ENCODE peak calls at places on chromosomes 2 and 18, in eight cellular contexts. One of them, this sample, is unnamed.

GRCh38 chr18:12036201-12036751 is 55.0 kb downstream of the IMPA2 start:
- DNase-seq in A549: no peak
- DNase-seq in BJ: no peak
- DNase-seq in hepatocyte: no peak
- DNase-seq in kidney epithelial cell: no peak
- DNase-seq in tibial artery: no peak
- DNase-seq in pancreas: peak; percentile 81
- DNase-seq in tibial nerve: no peak
- DNase-seq in this sample: no peak

GRCh38 chr2:2455151-2455550 is 124.1 kb upstream of the MYT1L start:
- DNase-seq in A549: no peak
- DNase-seq in BJ: no peak
- DNase-seq in hepatocyte: no peak
- DNase-seq in kidney epithelial cell: no peak
- DNase-seq in tibial artery: no peak
- DNase-seq in pancreas: no peak
- DNase-seq in tibial nerve: no peak
- DNase-seq in this sample: no peak

GRCh38 chr18:74050807-74051206 is 96.8 kb downstream of the FBXO15 start:
- DNase-seq in A549: no peak
- DNase-seq in BJ: no peak
- DNase-seq in hepatocyte: no peak
- DNase-seq in kidney epithelial cell: no peak
- DNase-seq in tibial artery: no peak
- DNase-seq in pancreas: no peak
- DNase-seq in tibial nerve: no peak
- DNase-seq in this sample: no peak

GRCh38 chr18:55489034-55489741 is 98.8 kb downstream of the TCF4 start:
- DNase-seq in A549: no peak
- DNase-seq in BJ: no peak
- DNase-seq in hepatocyte: no peak
- DNase-seq in kidney epithelial cell: no peak
- DNase-seq in tibial artery: no peak
- DNase-seq in pancreas: no peak
- DNase-seq in tibial nerve: no peak
- DNase-seq in this sample: no peak

GRCh38 chr2:112891333-112891950 is 19.5 kb upstream of the IL37 start:
- DNase-seq in A549: no peak
- DNase-seq in BJ: no peak
- DNase-seq in hepatocyte: peak; percentile 62
- DNase-seq in kidney epithelial cell: no peak
- DNase-seq in tibial artery: no peak
- DNase-seq in pancreas: no peak
- DNase-seq in tibial nerve: no peak
- DNase-seq in this sample: no peak

GRCh38 chr18:12841070-12841469 is 43.0 kb downstream of the PTPN2 start:
- DNase-seq in A549: peak; percentile 33
- DNase-seq in BJ: no peak
- DNase-seq in hepatocyte: no peak
- DNase-seq in kidney epithelial cell: no peak
- DNase-seq in tibial artery: no peak
- DNase-seq in pancreas: no peak
- DNase-seq in tibial nerve: no peak
- DNase-seq in this sample: no peak

GRCh38 chr2:180707175-180707866 is 273.1 kb upstream of the UBE2E3 start:
- DNase-seq in A549: no peak
- DNase-seq in BJ: no peak
- DNase-seq in hepatocyte: no peak
- DNase-seq in kidney epithelial cell: no peak
- DNase-seq in tibial artery: no peak
- DNase-seq in pancreas: no peak
- DNase-seq in tibial nerve: no peak
- DNase-seq in this sample: no peak

GRCh38 chr2:28356095-28356911 is 36.4 kb upstream of the FOSL2 start:
- DNase-seq in A549: peak; percentile 38
- DNase-seq in BJ: peak; percentile 71
- DNase-seq in hepatocyte: peak; percentile 87
- DNase-seq in kidney epithelial cell: no peak
- DNase-seq in tibial artery: peak; percentile 98
- DNase-seq in pancreas: peak; percentile 63
- DNase-seq in tibial nerve: peak; percentile 85
- DNase-seq in this sample: peak; percentile 85

GRCh38 chr2:97995026-97995733 is 568 bp downstream of the TMEM131 start:
- DNase-seq in A549: peak; percentile 40
- DNase-seq in BJ: no peak
- DNase-seq in hepatocyte: peak; percentile 68
- DNase-seq in kidney epithelial cell: no peak
- DNase-seq in tibial artery: peak; percentile 74
- DNase-seq in pancreas: peak; percentile 51
- DNase-seq in tibial nerve: no peak
- DNase-seq in this sample: no peak

GRCh38 chr2:73827018-73827417 is 1.7 kb upstream of the STAMBP start:
- DNase-seq in A549: peak; percentile 48
- DNase-seq in BJ: no peak
- DNase-seq in hepatocyte: peak; percentile 34
- DNase-seq in kidney epithelial cell: no peak
- DNase-seq in tibial artery: no peak
- DNase-seq in pancreas: no peak
- DNase-seq in tibial nerve: no peak
- DNase-seq in this sample: no peak

GRCh38 chr2:203730076-203730729 is 23.8 kb downstream of the CD28 start:
- DNase-seq in A549: no peak
- DNase-seq in BJ: no peak
- DNase-seq in hepatocyte: no peak
- DNase-seq in kidney epithelial cell: no peak
- DNase-seq in tibial artery: no peak
- DNase-seq in pancreas: no peak
- DNase-seq in tibial nerve: no peak
- DNase-seq in this sample: no peak

GRCh38 chr2:208984376-208985100 is 439.3 kb upstream of the MAP2 start:
- DNase-seq in A549: no peak
- DNase-seq in BJ: no peak
- DNase-seq in hepatocyte: peak; percentile 18
- DNase-seq in kidney epithelial cell: peak; percentile 2
- DNase-seq in tibial artery: no peak
- DNase-seq in pancreas: no peak
- DNase-seq in tibial nerve: no peak
- DNase-seq in this sample: peak; percentile 81

GRCh38 chr2:80489718-80490117 is 185.2 kb upstream of the LRRTM1 start:
- DNase-seq in A549: peak; percentile 4
- DNase-seq in BJ: peak; percentile 16
- DNase-seq in hepatocyte: no peak
- DNase-seq in kidney epithelial cell: peak; percentile 48
- DNase-seq in tibial artery: no peak
- DNase-seq in pancreas: no peak
- DNase-seq in tibial nerve: no peak
- DNase-seq in this sample: no peak

GRCh38 chr2:235859651-235860050 is 308.5 kb downstream of the GBX2 start:
- DNase-seq in A549: no peak
- DNase-seq in BJ: no peak
- DNase-seq in hepatocyte: no peak
- DNase-seq in kidney epithelial cell: no peak
- DNase-seq in tibial artery: no peak
- DNase-seq in pancreas: no peak
- DNase-seq in tibial nerve: peak; percentile 15
- DNase-seq in this sample: no peak
- TF ChIP-seq CTCF in A549: no peak
- TF ChIP-seq CTCF in BJ: no peak
- TF ChIP-seq CTCF in hepatocyte: no peak
- TF ChIP-seq CTCF in kidney epithelial cell: no peak
- TF ChIP-seq CTCF in tibial artery: no peak
- TF ChIP-seq CTCF in pancreas: no peak
- TF ChIP-seq CTCF in tibial nerve: no peak
- TF ChIP-seq CTCF in this sample: no peak

GRCh38 chr2:84697895-84698294 is 181.6 kb downstream of the DNAH6 start:
- DNase-seq in A549: peak; percentile 9
- DNase-seq in BJ: no peak
- DNase-seq in hepatocyte: no peak
- DNase-seq in kidney epithelial cell: peak; percentile 5
- DNase-seq in tibial artery: no peak
- DNase-seq in pancreas: no peak
- DNase-seq in tibial nerve: no peak
- DNase-seq in this sample: peak; percentile 15

GRCh38 chr2:84700006-84700405 is 180.9 kb downstream of the TRABD2A start:
- DNase-seq in A549: no peak
- DNase-seq in BJ: no peak
- DNase-seq in hepatocyte: no peak
- DNase-seq in kidney epithelial cell: no peak
- DNase-seq in tibial artery: no peak
- DNase-seq in pancreas: no peak
- DNase-seq in tibial nerve: no peak
- DNase-seq in this sample: no peak

DNA sequence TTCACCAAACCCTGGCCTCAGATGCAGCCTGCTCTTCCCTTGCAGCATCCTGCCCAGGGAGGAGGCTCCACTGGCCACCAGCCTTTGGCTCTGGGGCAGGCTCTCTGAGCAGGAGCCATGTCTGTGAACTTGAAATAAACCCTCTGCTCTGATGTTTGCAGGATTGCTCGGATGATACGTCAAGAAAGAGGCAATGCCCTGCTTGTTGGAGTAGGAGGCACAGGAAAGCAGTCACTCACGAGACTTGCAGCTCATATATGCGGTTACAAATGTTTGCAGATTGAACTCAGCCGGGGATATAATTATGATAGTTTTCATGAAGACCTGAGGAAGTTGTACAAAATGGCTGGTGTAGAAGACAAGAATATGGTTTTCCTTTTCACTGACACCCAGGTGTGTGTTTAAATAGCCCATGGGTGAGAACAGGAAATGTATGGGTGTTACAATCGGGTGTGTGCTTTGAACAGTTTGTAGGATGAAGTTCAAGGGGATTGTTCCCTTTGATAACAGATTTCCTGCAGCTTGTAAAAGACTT is 177.9 kb downstream of the DNAH6 start:
- DNase-seq in A549: no peak
- DNase-seq in BJ: no peak
- DNase-seq in hepatocyte: peak; percentile 9
- DNase-seq in kidney epithelial cell: no peak
- DNase-seq in tibial artery: no peak
- DNase-seq in pancreas: no peak
- DNase-seq in tibial nerve: no peak
- DNase-seq in this sample: no peak
- H3K4me3 ChIP-seq in A549: no peak overlapping the region
- H3K4me3 ChIP-seq in BJ: no peak overlapping the region
- H3K4me3 ChIP-seq in hepatocyte: no peak overlapping the region
- H3K4me3 ChIP-seq in kidney epithelial cell: no peak overlapping the region
- H3K4me3 ChIP-seq in tibial artery: no peak overlapping the region
- H3K4me3 ChIP-seq in pancreas: no peak overlapping the region
- H3K4me3 ChIP-seq in tibial nerve: no peak overlapping the region
- H3K4me3 ChIP-seq in this sample: no peak overlapping the region

GRCh38 chr2:50922506-50922905 is 109.4 kb downstream of the NRXN1 start:
- DNase-seq in A549: no peak
- DNase-seq in BJ: no peak
- DNase-seq in hepatocyte: no peak
- DNase-seq in kidney epithelial cell: no peak
- DNase-seq in tibial artery: no peak
- DNase-seq in pancreas: no peak
- DNase-seq in tibial nerve: no peak
- DNase-seq in this sample: no peak
- TF ChIP-seq CTCF in A549: no peak
- TF ChIP-seq CTCF in BJ: no peak
- TF ChIP-seq CTCF in hepatocyte: no peak
- TF ChIP-seq CTCF in kidney epithelial cell: no peak
- TF ChIP-seq CTCF in tibial artery: no peak
- TF ChIP-seq CTCF in pancreas: no peak
- TF ChIP-seq CTCF in tibial nerve: no peak
- TF ChIP-seq CTCF in this sample: no peak

GRCh38 chr2:169761970-169762292 is 28.3 kb downstream of the KLHL23 start:
- DNase-seq in A549: no peak
- DNase-seq in BJ: no peak
- DNase-seq in hepatocyte: no peak
- DNase-seq in kidney epithelial cell: no peak
- DNase-seq in tibial artery: no peak
- DNase-seq in pancreas: no peak
- DNase-seq in tibial nerve: no peak
- DNase-seq in this sample: no peak
- H3K4me3 ChIP-seq in A549: no peak overlapping the region
- H3K4me3 ChIP-seq in BJ: no peak overlapping the region
- H3K4me3 ChIP-seq in hepatocyte: no peak overlapping the region
- H3K4me3 ChIP-seq in kidney epithelial cell: no peak overlapping the region
- H3K4me3 ChIP-seq in tibial artery: no peak overlapping the region
- H3K4me3 ChIP-seq in pancreas: no peak overlapping the region
- H3K4me3 ChIP-seq in tibial nerve: no peak overlapping the region
- H3K4me3 ChIP-seq in this sample: no peak overlapping the region

DNA sequence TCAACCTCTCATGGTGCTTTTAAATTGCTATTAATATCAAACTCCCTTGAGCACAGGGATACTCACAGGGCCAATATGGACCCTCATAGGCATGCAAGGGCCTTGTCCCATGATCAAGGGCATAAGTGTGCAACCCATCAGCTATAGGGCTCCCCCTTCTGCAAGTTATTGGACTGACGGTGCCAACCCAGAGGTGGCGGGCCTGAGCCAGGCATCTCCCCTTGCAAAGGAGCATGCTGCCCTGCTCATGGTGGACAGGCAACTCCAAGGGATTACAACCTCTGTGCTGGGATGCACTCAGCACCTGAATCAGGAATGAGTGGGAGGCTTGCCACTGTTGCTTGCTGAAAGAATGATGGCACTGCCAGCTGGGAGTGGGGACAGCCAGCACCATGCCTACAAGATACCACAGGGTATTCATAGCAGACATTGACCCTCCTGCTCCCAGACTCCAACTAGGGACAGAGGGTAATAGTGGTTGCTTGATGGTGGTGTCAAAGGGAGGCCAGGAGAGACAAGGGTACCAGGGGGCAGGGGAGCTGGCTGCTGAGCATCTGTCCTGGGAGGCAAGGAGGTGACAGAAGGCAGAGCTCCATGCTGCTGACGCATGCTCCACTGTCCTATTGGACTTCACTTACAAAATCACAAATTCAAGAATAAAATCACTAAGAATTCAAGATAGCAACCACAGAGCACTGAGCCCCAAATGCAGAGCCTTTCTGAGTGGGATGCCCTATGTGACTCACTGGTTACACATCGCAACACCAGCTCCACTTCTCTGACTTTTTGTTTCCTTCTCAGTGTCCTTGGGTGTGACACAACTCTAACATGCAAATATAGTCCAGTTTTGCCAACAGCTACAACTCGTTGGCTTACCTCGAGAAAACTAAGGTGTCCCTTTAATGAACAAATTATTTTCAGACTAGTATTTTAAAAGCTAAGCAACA is 157.1 kb upstream of the CCDC150 start:
- DNase-seq in A549: no peak
- DNase-seq in BJ: no peak
- DNase-seq in hepatocyte: no peak
- DNase-seq in kidney epithelial cell: no peak
- DNase-seq in tibial artery: no peak
- DNase-seq in pancreas: no peak
- DNase-seq in tibial nerve: no peak
- DNase-seq in this sample: no peak
- TF ChIP-seq CTCF in A549: no peak
- TF ChIP-seq CTCF in BJ: no peak
- TF ChIP-seq CTCF in hepatocyte: no peak
- TF ChIP-seq CTCF in kidney epithelial cell: no peak
- TF ChIP-seq CTCF in tibial artery: no peak
- TF ChIP-seq CTCF in pancreas: no peak
- TF ChIP-seq CTCF in tibial nerve: no peak
- TF ChIP-seq CTCF in this sample: no peak

DNA sequence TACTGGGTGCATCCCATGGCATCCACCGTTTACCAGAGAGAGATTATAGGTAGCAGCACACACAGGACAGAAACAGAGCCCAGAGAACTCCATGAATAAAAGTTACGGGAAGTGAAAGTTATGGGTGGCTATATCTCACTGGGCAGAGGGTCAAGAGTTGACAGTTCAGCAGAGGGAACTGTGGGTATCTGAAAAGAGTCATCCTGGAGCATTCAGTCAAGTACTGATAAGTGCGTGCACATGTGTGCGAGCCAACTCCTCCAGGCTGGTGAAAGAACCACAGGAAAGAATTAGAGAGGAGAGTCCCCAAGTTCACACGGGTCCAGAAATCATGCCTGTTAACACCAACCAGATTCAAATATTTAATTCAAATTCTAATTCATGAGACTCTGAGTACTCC is 1588.2 kb downstream of the LRP1B start:
- DNase-seq in A549: no peak
- DNase-seq in BJ: no peak
- DNase-seq in hepatocyte: no peak
- DNase-seq in kidney epithelial cell: no peak
- DNase-seq in tibial artery: no peak
- DNase-seq in pancreas: no peak
- DNase-seq in tibial nerve: no peak
- DNase-seq in this sample: no peak
- H3K4me3 ChIP-seq in A549: no peak overlapping the region
- H3K4me3 ChIP-seq in BJ: no peak overlapping the region
- H3K4me3 ChIP-seq in hepatocyte: no peak overlapping the region
- H3K4me3 ChIP-seq in kidney epithelial cell: no peak overlapping the region
- H3K4me3 ChIP-seq in tibial artery: no peak overlapping the region
- H3K4me3 ChIP-seq in pancreas: no peak overlapping the region
- H3K4me3 ChIP-seq in tibial nerve: no peak overlapping the region
- H3K4me3 ChIP-seq in this sample: no peak overlapping the region

This sample was measured in retinal pigment epithelial cell.